ENCODE peak calls at places on chromosomes 2 and 18, in five cellular contexts. One of them, this sample, is unnamed. For H3K36me3, the result is how much of the 10 kb centered on the place peaks cover.

GRCh38 chr2:71496156-71496770 is 42.9 kb downstream of the DYSF start:
- DNase-seq in lower lobe of right lung: no peak
- DNase-seq in GM23248: no peak
- DNase-seq in CD4-positive, alpha-beta memory T cell: no peak
- DNase-seq in brain microvascular endothelial cell: no peak
- DNase-seq in this sample: no peak

GRCh38 chr18:8151176-8151575 is 458.1 kb upstream of the RAB12 start:
- DNase-seq in lower lobe of right lung: no peak
- DNase-seq in GM23248: no peak
- DNase-seq in CD4-positive, alpha-beta memory T cell: no peak
- DNase-seq in brain microvascular endothelial cell: peak
- DNase-seq in this sample: no peak

GRCh38 chr2:71672640-71673401 is 219.5 kb downstream of the DYSF start:
- DNase-seq in lower lobe of right lung: no peak
- DNase-seq in GM23248: no peak
- DNase-seq in CD4-positive, alpha-beta memory T cell: no peak
- DNase-seq in brain microvascular endothelial cell: no peak
- DNase-seq in this sample: no peak

GRCh38 chr2:172102159-172102857 is 392 bp downstream of the DLX2 start:
- DNase-seq in lower lobe of right lung: no peak
- DNase-seq in GM23248: peak
- DNase-seq in CD4-positive, alpha-beta memory T cell: peak
- DNase-seq in brain microvascular endothelial cell: no peak
- DNase-seq in this sample: peak

GRCh38 chr2:11573418-11574175 is 39.8 kb downstream of the GREB1 start:
- DNase-seq in lower lobe of right lung: peak
- DNase-seq in GM23248: no peak
- DNase-seq in CD4-positive, alpha-beta memory T cell: no peak
- DNase-seq in brain microvascular endothelial cell: no peak
- DNase-seq in this sample: no peak

GRCh38 chr2:85606116-85606455 is 3.6 kb upstream of the TMEM150A start:
- DNase-seq in lower lobe of right lung: no peak
- DNase-seq in GM23248: no peak
- DNase-seq in CD4-positive, alpha-beta memory T cell: no peak
- DNase-seq in brain microvascular endothelial cell: no peak
- DNase-seq in this sample: no peak

GRCh38 chr2:171579481-171579880 is 57.2 kb downstream of the CYBRD1 start:
- DNase-seq in lower lobe of right lung: no peak
- DNase-seq in GM23248: peak
- DNase-seq in CD4-positive, alpha-beta memory T cell: no peak
- DNase-seq in brain microvascular endothelial cell: no peak
- DNase-seq in this sample: no peak

GRCh38 chr18:27411911-27412310 is 226.8 kb upstream of the CHST9 start:
- DNase-seq in lower lobe of right lung: no peak
- DNase-seq in GM23248: peak
- DNase-seq in CD4-positive, alpha-beta memory T cell: no peak
- DNase-seq in brain microvascular endothelial cell: no peak
- DNase-seq in this sample: no peak

GRCh38 chr2:105102963-105103421 is 65.1 kb downstream of the MRPS9 start:
- DNase-seq in lower lobe of right lung: no peak
- DNase-seq in GM23248: peak
- DNase-seq in CD4-positive, alpha-beta memory T cell: no peak
- DNase-seq in brain microvascular endothelial cell: peak
- DNase-seq in this sample: no peak

GRCh38 chr2:160325413-160325812 is 125.3 kb upstream of the ITGB6 start:
- DNase-seq in lower lobe of right lung: no peak
- DNase-seq in GM23248: no peak
- DNase-seq in CD4-positive, alpha-beta memory T cell: no peak
- DNase-seq in brain microvascular endothelial cell: no peak
- DNase-seq in this sample: no peak

GRCh38 chr2:10814571-10815331 is 2.2 kb upstream of the PDIA6 start:
- DNase-seq in lower lobe of right lung: no peak
- DNase-seq in GM23248: no peak
- DNase-seq in CD4-positive, alpha-beta memory T cell: no peak
- DNase-seq in brain microvascular endothelial cell: no peak
- DNase-seq in this sample: no peak

GRCh38 chr2:151619337-151619989 is 114.8 kb downstream of the NEB start:
- DNase-seq in lower lobe of right lung: no peak
- DNase-seq in GM23248: no peak
- DNase-seq in CD4-positive, alpha-beta memory T cell: no peak
- DNase-seq in brain microvascular endothelial cell: peak
- DNase-seq in this sample: no peak

GRCh38 chr2:147925886-147926285 is 81.1 kb downstream of the ACVR2A start:
- DNase-seq in lower lobe of right lung: no peak
- DNase-seq in GM23248: no peak
- DNase-seq in CD4-positive, alpha-beta memory T cell: no peak
- DNase-seq in brain microvascular endothelial cell: no peak
- DNase-seq in this sample: no peak

GRCh38 chr2:118013221-118013723 is 598 bp downstream of the CCDC93 start:
- DNase-seq in lower lobe of right lung: peak
- DNase-seq in GM23248: peak
- DNase-seq in CD4-positive, alpha-beta memory T cell: peak
- DNase-seq in brain microvascular endothelial cell: no peak
- DNase-seq in this sample: peak

GRCh38 chr2:42252464-42252863 is 83.3 kb downstream of the EML4 start:
- DNase-seq in lower lobe of right lung: no peak
- DNase-seq in GM23248: no peak
- DNase-seq in CD4-positive, alpha-beta memory T cell: no peak
- DNase-seq in brain microvascular endothelial cell: no peak
- DNase-seq in this sample: no peak

DNA sequence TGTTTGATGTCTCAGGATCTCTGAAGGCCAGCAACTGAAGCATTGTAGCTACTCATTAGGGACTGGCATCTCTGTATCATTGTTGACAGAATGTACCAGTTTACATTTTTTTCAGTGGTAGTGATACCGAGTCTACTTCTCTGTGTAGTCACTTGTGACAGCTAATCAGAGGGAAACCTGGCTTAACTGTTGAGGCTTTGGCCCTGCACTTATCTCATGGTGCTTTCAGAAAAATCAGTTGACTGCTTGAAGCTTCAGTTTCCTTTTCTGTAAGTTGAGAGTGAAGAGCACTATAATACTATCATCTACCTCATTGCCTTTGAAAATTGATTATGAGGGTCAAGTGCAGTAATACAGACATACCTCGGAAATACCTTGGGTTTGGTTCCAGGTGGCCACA is 90.0 kb downstream of the COMMD1 start:
- DNase-seq in lower lobe of right lung: no peak
- DNase-seq in GM23248: no peak
- DNase-seq in CD4-positive, alpha-beta memory T cell: no peak
- DNase-seq in brain microvascular endothelial cell: no peak
- DNase-seq in this sample: peak
- H3K36me3 ChIP-seq in lower lobe of right lung: under half
- H3K36me3 ChIP-seq in GM23248: under half
- H3K36me3 ChIP-seq in CD4-positive, alpha-beta memory T cell: under half
- H3K36me3 ChIP-seq in brain microvascular endothelial cell: under half
- H3K36me3 ChIP-seq in this sample: under half

GRCh38 chr2:3335001-3335400 is 42.6 kb downstream of the EIPR1 start:
- DNase-seq in lower lobe of right lung: no peak
- DNase-seq in GM23248: no peak
- DNase-seq in CD4-positive, alpha-beta memory T cell: no peak
- DNase-seq in brain microvascular endothelial cell: no peak
- DNase-seq in this sample: no peak
- H3K36me3 ChIP-seq in lower lobe of right lung: under half
- H3K36me3 ChIP-seq in GM23248: under half
- H3K36me3 ChIP-seq in CD4-positive, alpha-beta memory T cell: under half
- H3K36me3 ChIP-seq in brain microvascular endothelial cell: under half
- H3K36me3 ChIP-seq in this sample: under half

DNA sequence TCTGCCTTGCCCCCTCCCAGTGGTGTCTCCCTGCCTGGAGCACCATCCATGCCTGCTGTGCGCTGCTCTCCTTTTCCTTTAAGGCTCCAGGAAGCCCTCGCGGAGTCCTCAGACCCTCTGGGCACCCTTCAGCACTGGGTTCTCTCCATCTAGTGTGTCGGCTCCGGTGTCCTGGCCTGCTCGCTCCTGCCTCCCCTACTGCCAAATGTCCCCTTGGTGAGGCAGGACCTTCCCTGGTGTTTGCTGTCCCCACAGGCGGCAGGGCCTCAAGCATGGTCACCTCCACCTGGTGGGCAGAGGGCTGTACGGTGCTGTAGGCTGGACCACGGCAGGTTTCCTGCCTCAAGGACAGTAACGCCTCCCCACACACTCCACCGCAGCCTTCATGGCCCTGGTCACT is 90.2 kb downstream of the DGKD start:
- DNase-seq in lower lobe of right lung: peak
- DNase-seq in GM23248: no peak
- DNase-seq in CD4-positive, alpha-beta memory T cell: no peak
- DNase-seq in brain microvascular endothelial cell: no peak
- DNase-seq in this sample: no peak
- H3K36me3 ChIP-seq in lower lobe of right lung: half or more
- H3K36me3 ChIP-seq in GM23248: under half
- H3K36me3 ChIP-seq in CD4-positive, alpha-beta memory T cell: half or more
- H3K36me3 ChIP-seq in brain microvascular endothelial cell: under half
- H3K36me3 ChIP-seq in this sample: half or more

DNA sequence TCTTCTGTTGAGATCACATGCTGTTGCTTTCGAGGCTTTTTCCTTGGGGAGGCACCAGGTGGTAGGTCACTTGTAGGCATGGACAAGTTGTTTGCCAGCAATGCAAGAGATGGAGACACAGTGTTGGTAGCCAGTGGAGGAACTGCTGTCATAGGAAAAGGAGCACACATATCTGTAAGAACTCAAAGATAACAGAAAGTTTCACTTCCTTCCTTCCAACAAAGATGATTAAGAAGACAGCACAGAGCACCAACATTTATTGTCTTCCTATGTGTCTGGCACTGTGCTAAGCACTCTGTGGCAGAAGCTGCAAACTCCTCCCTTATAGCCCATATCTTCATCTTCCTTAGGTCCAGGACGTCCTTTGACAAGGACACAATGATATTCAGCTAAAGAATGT is 64.5 kb upstream of the AMMECR1L start:
- DNase-seq in lower lobe of right lung: no peak
- DNase-seq in GM23248: no peak
- DNase-seq in CD4-positive, alpha-beta memory T cell: no peak
- DNase-seq in brain microvascular endothelial cell: no peak
- DNase-seq in this sample: no peak
- H3K36me3 ChIP-seq in lower lobe of right lung: half or more
- H3K36me3 ChIP-seq in GM23248: under half
- H3K36me3 ChIP-seq in CD4-positive, alpha-beta memory T cell: under half
- H3K36me3 ChIP-seq in brain microvascular endothelial cell: under half
- H3K36me3 ChIP-seq in this sample: under half

GRCh38 chr2:196174424-196174823 is 3.0 kb upstream of the STK17B start:
- DNase-seq in lower lobe of right lung: no peak
- DNase-seq in GM23248: no peak
- DNase-seq in CD4-positive, alpha-beta memory T cell: no peak
- DNase-seq in brain microvascular endothelial cell: no peak
- DNase-seq in this sample: no peak

GRCh38 chr2:196172976-196173375 is 1.6 kb upstream of the STK17B start:
- DNase-seq in lower lobe of right lung: no peak
- DNase-seq in GM23248: no peak
- DNase-seq in CD4-positive, alpha-beta memory T cell: no peak
- DNase-seq in brain microvascular endothelial cell: no peak
- DNase-seq in this sample: no peak

GRCh38 chr2:196177124-196177523 is 5.7 kb upstream of the STK17B start:
- DNase-seq in lower lobe of right lung: no peak
- DNase-seq in GM23248: no peak
- DNase-seq in CD4-positive, alpha-beta memory T cell: no peak
- DNase-seq in brain microvascular endothelial cell: no peak
- DNase-seq in this sample: no peak

GRCh38 chr2:196173505-196173904 is 2.1 kb upstream of the STK17B start:
- DNase-seq in lower lobe of right lung: no peak
- DNase-seq in GM23248: no peak
- DNase-seq in CD4-positive, alpha-beta memory T cell: no peak
- DNase-seq in brain microvascular endothelial cell: no peak
- DNase-seq in this sample: no peak

GRCh38 chr2:196176142-196176738 is 4.9 kb upstream of the STK17B start:
- DNase-seq in lower lobe of right lung: no peak
- DNase-seq in GM23248: no peak
- DNase-seq in CD4-positive, alpha-beta memory T cell: peak
- DNase-seq in brain microvascular endothelial cell: no peak
- DNase-seq in this sample: peak
- H3K36me3 ChIP-seq in lower lobe of right lung: under half
- H3K36me3 ChIP-seq in GM23248: under half
- H3K36me3 ChIP-seq in CD4-positive, alpha-beta memory T cell: under half
- H3K36me3 ChIP-seq in brain microvascular endothelial cell: under half
- H3K36me3 ChIP-seq in this sample: under half

GRCh38 chr2:111162718-111163331 is 42.1 kb downstream of the BCL2L11 start:
- DNase-seq in lower lobe of right lung: no peak
- DNase-seq in GM23248: no peak
- DNase-seq in CD4-positive, alpha-beta memory T cell: peak
- DNase-seq in brain microvascular endothelial cell: peak
- DNase-seq in this sample: peak
- H3K36me3 ChIP-seq in lower lobe of right lung: under half
- H3K36me3 ChIP-seq in GM23248: under half
- H3K36me3 ChIP-seq in CD4-positive, alpha-beta memory T cell: under half
- H3K36me3 ChIP-seq in brain microvascular endothelial cell: under half
- H3K36me3 ChIP-seq in this sample: under half

GRCh38 chr2:240745456-240745855 is 53.8 kb downstream of the AQP12A start:
- DNase-seq in lower lobe of right lung: no peak
- DNase-seq in GM23248: no peak
- DNase-seq in CD4-positive, alpha-beta memory T cell: no peak
- DNase-seq in brain microvascular endothelial cell: no peak
- DNase-seq in this sample: no peak
- H3K36me3 ChIP-seq in lower lobe of right lung: under half
- H3K36me3 ChIP-seq in GM23248: under half
- H3K36me3 ChIP-seq in CD4-positive, alpha-beta memory T cell: under half
- H3K36me3 ChIP-seq in brain microvascular endothelial cell: under half
- H3K36me3 ChIP-seq in this sample: under half

This sample was measured in GM06990.